ENCODE peak calls at places on chromosomes 5 and 9, in four cellular contexts. I, F, P and A are unnamed samples.

GRCh38 chr5:74212336-74212735 is 428.2 kb downstream of the ENC1 start:
- DNase-seq in F (no peak), P (no peak), I (peak; percentile 26), A (no peak)

GRCh38 chr5:25412116-25412661 is 767.4 kb upstream of the CDH10 start:
- DNase-seq in F (no peak), P (no peak), I (no peak), A (no peak)

GRCh38 chr9:136958473-136958872 is 6.4 kb downstream of the LCN12 start:
- DNase-seq in I (no peak), F (no peak), P (no peak), A (no peak)

GRCh38 chr9:136947955-136948510 is 3.0 kb downstream of the C8G start:
- DNase-seq in P (no peak), I (peak; percentile 35), F (peak; percentile 60), A (no peak)

GRCh38 chr9:35105571-35106342 is 2.8 kb upstream of the STOML2 start:
- DNase-seq in I (no peak), P (no peak), F (no peak), A (no peak)

GRCh38 chr5:33639478-33639877 is 198.7 kb downstream of the TARS1 start:
- DNase-seq in P (no peak), F (no peak), I (no peak), A (no peak)

GRCh38 chr9:13088734-13089427 is 190.6 kb downstream of the MPDZ start:
- DNase-seq in F (no peak), I (peak; percentile 41), P (no peak), A (peak; percentile 37)

GRCh38 chr5:170265527-170265926 is 32.0 kb downstream of the LCP2 start:
- DNase-seq in I (no peak), P (no peak), F (no peak), A (no peak)

GRCh38 chr9:4547016-4547415 is 56.7 kb downstream of the SLC1A1 start:
- DNase-seq in F (no peak), I (no peak), P (no peak), A (no peak)

GRCh38 chr5:147303251-147303650 is 68.4 kb downstream of the STK32A start:
- DNase-seq in I (no peak), F (no peak), P (no peak), A (no peak)

GRCh38 chr5:128838631-128839030 is 126.7 kb upstream of the SLC27A6 start:
- DNase-seq in P (no peak), F (no peak), I (no peak), A (no peak)

GRCh38 chr9:133113928-133114351 is 7.1 kb downstream of the RALGDS start:
- DNase-seq in I (no peak), F (no peak), P (no peak), A (no peak)

GRCh38 chr5:180872419-180872818 is 11.3 kb upstream of the ZFP62 start:
- DNase-seq in F (no peak), I (no peak), P (no peak), A (no peak)

GRCh38 chr5:6435356-6435755 is 13.3 kb upstream of the UBE2QL1 start:
- DNase-seq in I (peak; percentile 19), P (no peak), F (no peak), A (no peak)

GRCh38 chr5:35876454-35876853 is 19.8 kb downstream of the IL7R start:
- DNase-seq in F (no peak), P (no peak), I (no peak), A (no peak)

GRCh38 chr5:130743091-130743490 is 422.0 kb downstream of the HINT1 start:
- DNase-seq in P (no peak), I (no peak), F (no peak), A (no peak)

GRCh38 chr5:55223219-55223987 is 3.7 kb downstream of the MCIDAS start:
- DNase-seq in P (no peak), I (no peak), F (no peak), A (peak; percentile 22)

GRCh38 chr9:97529363-97530076 is 28.1 kb downstream of the TMOD1 start:
- DNase-seq in I (no peak), P (no peak), F (no peak), A (peak; percentile 45)

GRCh38 chr5:135715267-135716050 is 119.0 kb upstream of the SLC25A48 start:
- DNase-seq in F (no peak), I (no peak), P (no peak), A (no peak)

GRCh38 chr5:56449071-56449470 is 215.9 kb upstream of the ANKRD55 start:
- DNase-seq in P (no peak), F (no peak), I (no peak), A (no peak)

GRCh38 chr5:143002459-143003327 is 232.5 kb downstream of the ARHGAP26 start:
- DNase-seq in P (no peak), I (no peak), F (peak; percentile 36), A (no peak)
- TF ChIP-seq POLR2AphosphoS5 in P (no peak), I (no peak), F (peak; percentile 45), A (peak; percentile 13)

GRCh38 chr9:130680836-130681768 is 12.5 kb upstream of the EXOSC2 start:
- DNase-seq in I (peak; percentile 81), F (peak; percentile 85), P (peak; percentile 50), A (no peak)
- TF ChIP-seq POLR2AphosphoS5 in I (peak; percentile 66), F (peak; percentile 69), P (peak; percentile 10), A (no peak)

GRCh38 chr5:160213537-160213936 is 15.8 kb upstream of the FABP6 start:
- DNase-seq in F (no peak), I (peak; percentile 21), P (no peak), A (no peak)
- TF ChIP-seq POLR2AphosphoS5 in F (no peak), I (peak; percentile 16), P (no peak), A (no peak)

GRCh38 chr5:151480384-151480783 is 33.0 kb downstream of the SLC36A1 start:
- DNase-seq in P (no peak), I (no peak), F (no peak), A (no peak)
- TF ChIP-seq POLR2AphosphoS5 in P (no peak), I (no peak), F (no peak), A (no peak)

GRCh38 chr5:139474815-139475791 is 4.3 kb downstream of the SMIM33 start:
- DNase-seq in F (no peak), P (no peak), I (no peak), A (no peak)

GRCh38 chr5:139472410-139473030 is 1.7 kb downstream of the SMIM33 start:
- DNase-seq in F (no peak), P (no peak), I (no peak), A (no peak)

GRCh38 chr5:139475865-139476651 is 5.3 kb downstream of the SMIM33 start:
- DNase-seq in F (no peak), P (no peak), I (no peak), A (no peak)

GRCh38 chr5:139473105-139473504 is 2.3 kb downstream of the SMIM33 start:
- DNase-seq in I (no peak), P (no peak), F (no peak), A (no peak)

GRCh38 chr5:139473565-139473964 is 2.8 kb downstream of the SMIM33 start:
- DNase-seq in P (no peak), F (no peak), I (no peak), A (no peak)
- TF ChIP-seq POLR2AphosphoS5 in P (no peak), F (no peak), I (no peak), A (no peak)

DNA sequence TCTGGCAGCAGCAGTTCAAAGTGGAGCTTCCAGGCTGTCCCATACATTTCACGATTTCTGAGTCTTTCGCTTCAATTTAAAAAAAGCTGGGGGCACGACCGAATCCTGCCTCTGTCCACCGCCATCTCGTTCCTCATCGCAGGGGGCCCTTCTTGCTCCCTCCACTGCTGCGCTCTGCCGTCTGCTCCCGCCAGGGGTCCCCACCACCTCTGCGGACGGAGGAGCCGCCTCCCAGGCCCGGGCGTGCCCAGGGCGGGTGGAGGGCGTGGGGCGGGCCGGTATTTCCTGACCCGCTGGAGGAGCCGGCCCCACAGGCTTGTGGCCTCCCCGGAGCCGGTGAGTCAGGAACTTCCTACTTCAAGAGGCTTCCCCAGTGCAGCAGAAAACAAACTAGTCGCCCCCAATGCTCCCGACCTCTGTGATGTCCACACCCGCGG is 50.4 kb downstream of the USP20 start:
- DNase-seq in F (peak; percentile 94), I (peak; percentile 57), P (peak; percentile 86), A (no peak)
- TF ChIP-seq POLR2AphosphoS5 in F (peak; percentile 93), I (peak; percentile 53), P (peak; percentile 82), A (peak; percentile 69)